ENCODE peak calls at places on chromosome 4, in five cellular contexts. M is left kidney, V is RPMI8226, Y is astrocyte of the cerebellum, R is nephron progenitor cell. G is an unnamed sample.

GRCh38 chr4:78069859-78070258 is 12.7 kb downstream of the FRAS1 start:
- DNase-seq in M (no peak), V (no peak), Y (no peak), R (no peak), G (no peak)

GRCh38 chr4:185215261-185215660 is 5.9 kb downstream of the SNX25 start:
- DNase-seq in M (no peak), V (no peak), Y (no peak), R (no peak), G (no peak)

GRCh38 chr4:186161138-186161537 is 30.2 kb upstream of the CYP4V2 start:
- DNase-seq in M (peak; percentile 39), V (peak; percentile 38), Y (no peak), R (no peak), G (no peak)

GRCh38 chr4:81845761-81846160 is 374.1 kb upstream of the RASGEF1B start:
- DNase-seq in M (no peak), V (no peak), Y (no peak), R (no peak), G (no peak)

GRCh38 chr4:15740764-15741404 is 37.2 kb upstream of the CD38 start:
- DNase-seq in M (no peak), V (no peak), Y (no peak), R (no peak), G (no peak)

GRCh38 chr4:38072578-38072977 is 112.4 kb downstream of the PTTG2 start:
- DNase-seq in M (no peak), V (no peak), Y (no peak), R (no peak), G (no peak)

GRCh38 chr4:142845293-142846070 is 619 bp downstream of the INPP4B start:
- DNase-seq in M (peak; percentile 65), V (no peak), Y (no peak), R (peak; percentile 58), G (no peak)

GRCh38 chr4:186958951-186959350 is 235.3 kb upstream of the FAT1 start:
- DNase-seq in M (no peak), V (no peak), Y (no peak), R (no peak), G (no peak)

GRCh38 chr4:87961993-87962791 is 13.3 kb upstream of the SPP1 start:
- DNase-seq in M (no peak), V (no peak), Y (no peak), R (no peak), G (no peak)

GRCh38 chr4:3118281-3118680 is 43.8 kb downstream of the HTT start:
- DNase-seq in M (no peak), V (no peak), Y (no peak), R (no peak), G (no peak)

GRCh38 chr4:92387459-92388069 is 83.8 kb downstream of the GRID2 start:
- DNase-seq in M (peak; percentile 69), V (peak; percentile 7), Y (peak; percentile 39), R (peak; percentile 8), G (peak; percentile 57)

G was measured in NAMALWA.